ENCODE peak calls at places on chromosomes 5 and 9, in eight cellular contexts. K is activated naive CD8-positive, alpha-beta T cell treated with anti-CD3 and anti-CD28 coated beads, Interleukin-2, amount 50 U/mL, for 24 hours; X is NCI-H460; P is A172; R is activated gamma-delta T cell; D is astrocyte of the spinal cord; F is effector memory CD8-positive, alpha-beta T cell; S is NCI-H1694 treated with DMSO at 0.1 percent for 48 hours. H is an unnamed sample.

GRCh38 chr5:122295138-122295537 is 16.9 kb upstream of the SNCAIP start:
- DNase-seq in D (no peak), X (no peak), P (no peak), R (no peak), F (no peak), S (no peak), K (no peak), H (no peak)

GRCh38 chr5:199821-200645 is 8.7 kb downstream of the LRRC14B start:
- DNase-seq in F (no peak), D (no peak), K (no peak), S (no peak), X (no peak), R (no peak), P (no peak), H (no peak)

GRCh38 chr5:167853421-167853820 is 438.0 kb upstream of the WWC1 start:
- DNase-seq in S (no peak), P (peak), R (no peak), K (no peak), D (peak), X (no peak), F (no peak), H (no peak)

GRCh38 chr9:33489070-33489469 is 15.3 kb upstream of the NOL6 start:
- DNase-seq in X (no peak), F (no peak), P (no peak), D (peak), K (no peak), S (no peak), R (no peak), H (no peak)

GRCh38 chr5:170070556-170071412 is 34.9 kb upstream of the FOXI1 start:
- DNase-seq in P (peak), F (no peak), S (no peak), R (no peak), X (peak), D (peak), K (peak), H (peak)

GRCh38 chr9:131836021-131836420 is 96.1 kb upstream of the RAPGEF1 start:
- DNase-seq in P (no peak), D (no peak), F (no peak), R (no peak), K (no peak), X (no peak), S (no peak), H (no peak)

GRCh38 chr5:101716941-101717340 is 579.1 kb downstream of the SLCO4C1 start:
- DNase-seq in X (no peak), S (no peak), K (no peak), D (no peak), P (no peak), F (no peak), R (no peak), H (no peak)

GRCh38 chr5:6899215-6899614 is 186.0 kb downstream of the TENT4A start:
- DNase-seq in R (no peak), F (no peak), K (no peak), S (no peak), P (no peak), X (no peak), D (no peak), H (no peak)

GRCh38 chr5:2642684-2643325 is 108.7 kb downstream of the IRX2 start:
- DNase-seq in X (no peak), K (no peak), P (no peak), F (no peak), S (no peak), D (no peak), R (no peak), H (no peak)

GRCh38 chr5:41009228-41009627 is 61.9 kb downstream of the MROH2B start:
- DNase-seq in S (no peak), R (no peak), D (peak), P (peak), K (no peak), X (peak), F (no peak), H (no peak)

H was measured in activated naive CD4-positive, alpha-beta T cell treated with anti-CD3 and anti-CD28 coated beads, Interleukin-2, amount 10 ng/mL, durations not matched to agents 7 days and 5 days.